ENCODE peak calls at places on chromosome 16, in nine cellular contexts. F, N, X, T, K, C, O, H and Y are unnamed samples.

GRCh38 chr16:85759631-85760419 is 8.9 kb upstream of the C16orf74 start:
- DNase-seq in F (no peak), N (no peak), X (no peak), T (no peak), K (no peak), C (peak), O (no peak), H (peak), Y (no peak)

GRCh38 chr16:81181013-81181720 is 57.3 kb upstream of the BCO1 start:
- DNase-seq in F (peak), N (no peak), X (peak), T (no peak), K (peak), C (no peak), O (no peak), H (peak), Y (peak)

GRCh38 chr16:620700-621525 is 9.9 kb upstream of the WFIKKN1 start:
- DNase-seq in F (no peak), N (no peak), X (peak), T (no peak), K (no peak), C (no peak), O (no peak), H (no peak), Y (no peak)

GRCh38 chr16:10941127-10941933 is 938 bp downstream of the DEXI start:
- DNase-seq in F (peak), N (no peak), X (no peak), T (no peak), K (no peak), C (no peak), O (no peak), H (no peak), Y (no peak)

GRCh38 chr16:23466162-23466885 is 13.3 kb upstream of the COG7 start:
- DNase-seq in F (no peak), N (no peak), X (peak), T (no peak), K (no peak), C (no peak), O (no peak), H (no peak), Y (peak)

GRCh38 chr16:3461120-3461519 is 17.6 kb downstream of the NAA60 start:
- DNase-seq in F (peak), N (no peak), X (no peak), T (no peak), K (peak), C (peak), O (no peak), H (no peak), Y (no peak)

GRCh38 chr16:57299719-57300386 is 15.4 kb upstream of the PLLP start:
- DNase-seq in F (peak), N (peak), X (peak), T (peak), K (peak), C (peak), O (peak), H (peak), Y (peak)

GRCh38 chr16:70746040-70746707 is 54.8 kb downstream of the VAC14 start:
- DNase-seq in F (no peak), N (no peak), X (peak), T (no peak), K (peak), C (no peak), O (no peak), H (no peak), Y (no peak)

GRCh38 chr16:84555418-84556196 is 51.1 kb upstream of the MEAK7 start:
- DNase-seq in F (peak), N (no peak), X (no peak), T (peak), K (no peak), C (no peak), O (no peak), H (no peak), Y (no peak)

GRCh38 chr16:56781565-56781964 is 51.6 kb downstream of the NUP93 start:
- DNase-seq in F (no peak), N (no peak), X (no peak), T (no peak), K (no peak), C (no peak), O (no peak), H (no peak), Y (no peak)

GRCh38 chr16:89711601-89712475 is 8.9 kb downstream of the VPS9D1 start:
- DNase-seq in F (peak), N (no peak), X (peak), T (no peak), K (peak), C (peak), O (no peak), H (peak), Y (no peak)